ENCODE peak calls at places on chromosomes 7 and 10, in four cellular contexts. N is IMR-90, S is GM12878, T is K562. F is an unnamed sample.

GRCh38 chr7:133773601-133774000 is 353.5 kb upstream of the LRGUK start:
- DNase-seq in N (no peak), S (no peak), T (no peak), F (no peak)

GRCh38 chr7:118948508-118948907 is 724.0 kb downstream of the ANKRD7 start:
- DNase-seq in N (no peak), S (no peak), T (no peak), F (no peak)

GRCh38 chr7:14095233-14095950 is 105.9 kb upstream of the ETV1 start:
- DNase-seq in N (no peak), S (no peak), T (no peak), F (no peak)

GRCh38 chr7:40015790-40016296 is 65.8 kb downstream of the CDK13 start:
- DNase-seq in N (peak), S (peak), T (no peak), F (peak)

GRCh38 chr10:114881462-114881861 is 56.5 kb upstream of the TRUB1 start:
- DNase-seq in N (no peak), S (no peak), T (no peak), F (no peak)

GRCh38 chr10:90222372-90222771 is 521.0 kb downstream of the KIF20B start:
- DNase-seq in N (peak), S (no peak), T (no peak), F (peak)

GRCh38 chr7:85682819-85683218 is 496.0 kb upstream of the SEMA3D start:
- DNase-seq in N (peak), S (no peak), T (no peak), F (peak)

GRCh38 chr7:105602325-105603305 is 21.3 kb upstream of the EFCAB10 start:
- DNase-seq in N (peak), S (no peak), T (no peak), F (no peak)

GRCh38 chr7:132815130-132815529 is 238.9 kb upstream of the PLXNA4 start:
- DNase-seq in N (peak), S (no peak), T (no peak), F (no peak)

GRCh38 chr10:71274901-71275796 is 43.9 kb upstream of the SLC29A3 start:
- DNase-seq in N (no peak), S (no peak), T (no peak), F (no peak)

GRCh38 chr10:118971187-118971586 is 58.3 kb upstream of the NANOS1 start:
- DNase-seq in N (no peak), S (no peak), T (no peak), F (no peak)

GRCh38 chr10:92760609-92761008 is 70.9 kb downstream of the HHEX start:
- DNase-seq in N (peak), S (no peak), T (peak), F (peak)

GRCh38 chr10:110546077-110546476 is 21.4 kb upstream of the SMC3 start:
- DNase-seq in N (no peak), S (no peak), T (no peak), F (no peak)

GRCh38 chr10:44510716-44511115 is 125.8 kb upstream of the CXCL12 start:
- DNase-seq in N (peak), S (no peak), T (no peak), F (no peak)

GRCh38 chr7:45912972-45913371 is 8.1 kb downstream of the IGFBP3 start:
- DNase-seq in N (no peak), S (no peak), T (no peak), F (no peak)

GRCh38 chr7:100215895-100216294 is 3.9 kb upstream of the PVRIG start:
- DNase-seq in N (peak), S (no peak), T (no peak), F (no peak)

GRCh38 chr7:27117687-27118491 is 12.7 kb downstream of the HOXA4 start:
- DNase-seq in N (peak), S (no peak), T (no peak), F (peak)

GRCh38 chr7:150781016-150781415 is 19.1 kb downstream of the TMEM176B start:
- DNase-seq in N (peak), S (no peak), T (no peak), F (no peak)

GRCh38 chr7:143250199-143250598 is 13.0 kb upstream of the GSTK1 start:
- DNase-seq in N (no peak), S (no peak), T (no peak), F (no peak)

GRCh38 chr7:94127026-94127425 is 122.9 kb upstream of the BET1 start:
- DNase-seq in N (peak), S (no peak), T (no peak), F (no peak)

GRCh38 chr7:494261-494687 is 25.4 kb downstream of the PDGFA start:
- DNase-seq in N (no peak), S (no peak), T (no peak), F (no peak)

GRCh38 chr10:132715791-132716680 is 69.9 kb downstream of the NKX6-2 start:
- DNase-seq in N (no peak), S (no peak), T (no peak), F (no peak)

GRCh38 chr7:76371396-76371795 is 12.6 kb upstream of the YWHAG start:
- DNase-seq in N (no peak), S (no peak), T (no peak), F (no peak)

GRCh38 chr7:29552392-29552791 is 11.2 kb upstream of the PRR15 start:
- DNase-seq in N (no peak), S (no peak), T (no peak), F (no peak)
- H3K27ac ChIP-seq in N (no peak), S (no peak), T (no peak), F (no peak)

DNA sequence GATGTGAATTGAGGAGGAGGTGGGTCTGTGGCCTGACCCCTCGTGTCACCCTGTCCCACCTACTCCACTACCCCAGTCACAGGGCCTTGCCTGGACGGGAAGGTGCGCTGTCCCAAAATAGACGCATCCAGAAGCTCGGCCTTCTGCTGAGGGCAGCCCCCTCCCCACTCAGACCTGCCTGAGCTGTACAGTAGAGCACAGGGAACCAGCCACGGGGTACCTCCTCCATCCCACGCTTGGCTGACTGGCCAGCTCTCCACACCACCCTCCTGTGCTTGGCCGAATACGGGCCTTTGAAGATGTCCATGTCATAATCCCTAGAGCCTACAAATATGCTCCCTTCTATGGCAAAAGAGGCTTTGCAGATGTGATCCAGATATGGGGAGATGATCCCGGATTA is 88.3 kb downstream of the CHST15 start:
- DNase-seq in N (no peak), S (no peak), T (no peak), F (no peak)
- TF ChIP-seq FOS in N (no peak), S (no peak), T (no peak), F (no peak)

GRCh38 chr7:53600296-53600695 is 564.9 kb downstream of the POM121L12 start:
- DNase-seq in N (no peak), S (no peak), T (no peak), F (no peak)

GRCh38 chr7:53602817-53603418 is 567.5 kb downstream of the POM121L12 start:
- DNase-seq in N (no peak), S (no peak), T (no peak), F (no peak)

GRCh38 chr7:53607961-53608360 is 572.5 kb downstream of the POM121L12 start:
- DNase-seq in N (no peak), S (no peak), T (no peak), F (peak)

GRCh38 chr7:53609185-53609584 is 573.8 kb downstream of the POM121L12 start:
- DNase-seq in N (no peak), S (no peak), T (no peak), F (no peak)

GRCh38 chr7:53604201-53604600 is 568.8 kb downstream of the POM121L12 start:
- DNase-seq in N (no peak), S (no peak), T (no peak), F (no peak)
- H3K9ac ChIP-seq in N (no peak), S (no peak), T (no peak), F (no peak)

DNA sequence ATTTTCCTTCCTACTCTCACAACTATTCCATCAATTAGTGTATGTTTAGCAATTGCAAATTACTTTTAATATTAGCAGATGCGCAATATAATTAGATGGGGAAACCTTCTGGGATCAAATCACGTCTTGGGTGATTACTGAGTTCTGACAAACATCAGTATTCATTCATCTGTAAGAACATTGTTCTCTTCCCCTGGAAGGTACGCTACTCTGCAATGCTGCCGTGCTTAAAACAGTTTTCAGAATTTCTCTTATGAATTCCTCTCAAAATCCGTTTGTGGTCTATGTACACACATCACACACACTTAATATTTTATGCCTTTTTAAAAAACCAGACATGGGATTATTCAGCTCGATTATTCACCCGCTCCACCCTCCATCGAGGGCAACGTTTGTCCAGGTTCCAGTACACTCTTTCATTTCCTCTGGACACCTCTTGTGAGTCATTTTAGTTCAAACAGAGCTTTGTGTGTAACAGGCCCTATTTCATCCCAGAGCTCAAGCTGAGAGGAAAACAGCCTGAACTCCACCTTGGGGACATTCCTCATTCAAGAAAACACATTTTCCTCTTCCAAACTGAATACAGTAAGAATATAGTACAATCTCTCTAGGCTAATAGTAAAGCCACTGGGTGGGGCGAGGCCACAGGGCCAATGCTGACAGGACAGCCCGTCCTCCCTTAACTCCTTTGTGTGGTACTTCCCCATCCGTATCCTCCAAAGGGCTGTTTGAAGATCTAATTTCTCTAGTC is 237.7 kb upstream of the NEBL start:
- DNase-seq in N (no peak), S (no peak), T (no peak), F (no peak)
- H3K27ac ChIP-seq in N (no peak), S (no peak), T (no peak), F (no peak)

GRCh38 chr7:129739427-129739826 is 127.9 kb downstream of the NRF1 start:
- DNase-seq in N (peak), S (no peak), T (no peak), F (peak)
- TF ChIP-seq FOS in N (no peak), S (no peak), T (no peak), F (no peak)

GRCh38 chr10:33277135-33277536 is 57.3 kb downstream of the NRP1 start:
- DNase-seq in N (peak), S (no peak), T (no peak), F (peak)
- H3K9ac ChIP-seq in N (no peak), S (no peak), T (no peak), F (peak)

GRCh38 chr10:15369642-15370211 is 1.4 kb downstream of the FAM171A1 start:
- DNase-seq in N (no peak), S (no peak), T (no peak), F (no peak)
- H3K27ac ChIP-seq in N (peak), S (no peak), T (no peak), F (peak)

GRCh38 chr10:4294271-4294670 is 509.3 kb upstream of the KLF6 start:
- DNase-seq in N (no peak), S (no peak), T (no peak), F (no peak)

GRCh38 chr10:4301296-4301695 is 516.3 kb upstream of the KLF6 start:
- DNase-seq in N (no peak), S (no peak), T (no peak), F (no peak)

GRCh38 chr10:4291995-4292394 is 507.0 kb upstream of the KLF6 start:
- DNase-seq in N (no peak), S (no peak), T (no peak), F (no peak)

GRCh38 chr10:4294996-4295792 is 510.2 kb upstream of the KLF6 start:
- DNase-seq in N (no peak), S (no peak), T (no peak), F (no peak)

DNA sequence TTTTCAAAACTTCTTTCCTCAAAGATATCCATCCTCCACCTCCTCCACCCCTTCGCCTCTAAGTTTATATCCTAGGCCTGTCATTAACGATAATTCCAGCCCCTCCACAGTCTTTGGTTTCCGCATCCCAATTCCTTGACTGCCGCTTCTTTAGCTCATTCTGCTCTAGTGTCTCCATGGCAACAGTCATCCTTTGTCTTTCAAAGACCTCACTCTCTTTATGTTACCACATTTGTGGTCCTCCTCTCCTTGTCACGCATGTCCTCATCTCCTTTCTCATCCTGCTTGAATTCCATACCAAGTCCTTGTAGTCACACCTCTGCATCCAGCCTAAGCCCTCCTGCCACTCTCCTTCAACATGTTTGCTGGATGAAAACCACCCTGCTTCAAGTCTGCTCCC is 511.2 kb upstream of the KLF6 start:
- DNase-seq in N (no peak), S (no peak), T (no peak), F (no peak)
- TF ChIP-seq FOS in N (no peak), S (no peak), T (no peak), F (no peak)

GRCh38 chr10:79084972-79085597 is 16.3 kb downstream of the ZMIZ1 start:
- DNase-seq in N (no peak), S (no peak), T (no peak), F (no peak)

GRCh38 chr10:79084012-79084971 is 15.5 kb downstream of the ZMIZ1 start:
- DNase-seq in N (peak), S (no peak), T (peak), F (peak)

GRCh38 chr10:79081353-79082034 is 12.7 kb downstream of the ZMIZ1 start:
- DNase-seq in N (peak), S (no peak), T (no peak), F (no peak)

GRCh38 chr10:79082035-79082373 is 13.2 kb downstream of the ZMIZ1 start:
- DNase-seq in N (no peak), S (no peak), T (no peak), F (no peak)

DNA sequence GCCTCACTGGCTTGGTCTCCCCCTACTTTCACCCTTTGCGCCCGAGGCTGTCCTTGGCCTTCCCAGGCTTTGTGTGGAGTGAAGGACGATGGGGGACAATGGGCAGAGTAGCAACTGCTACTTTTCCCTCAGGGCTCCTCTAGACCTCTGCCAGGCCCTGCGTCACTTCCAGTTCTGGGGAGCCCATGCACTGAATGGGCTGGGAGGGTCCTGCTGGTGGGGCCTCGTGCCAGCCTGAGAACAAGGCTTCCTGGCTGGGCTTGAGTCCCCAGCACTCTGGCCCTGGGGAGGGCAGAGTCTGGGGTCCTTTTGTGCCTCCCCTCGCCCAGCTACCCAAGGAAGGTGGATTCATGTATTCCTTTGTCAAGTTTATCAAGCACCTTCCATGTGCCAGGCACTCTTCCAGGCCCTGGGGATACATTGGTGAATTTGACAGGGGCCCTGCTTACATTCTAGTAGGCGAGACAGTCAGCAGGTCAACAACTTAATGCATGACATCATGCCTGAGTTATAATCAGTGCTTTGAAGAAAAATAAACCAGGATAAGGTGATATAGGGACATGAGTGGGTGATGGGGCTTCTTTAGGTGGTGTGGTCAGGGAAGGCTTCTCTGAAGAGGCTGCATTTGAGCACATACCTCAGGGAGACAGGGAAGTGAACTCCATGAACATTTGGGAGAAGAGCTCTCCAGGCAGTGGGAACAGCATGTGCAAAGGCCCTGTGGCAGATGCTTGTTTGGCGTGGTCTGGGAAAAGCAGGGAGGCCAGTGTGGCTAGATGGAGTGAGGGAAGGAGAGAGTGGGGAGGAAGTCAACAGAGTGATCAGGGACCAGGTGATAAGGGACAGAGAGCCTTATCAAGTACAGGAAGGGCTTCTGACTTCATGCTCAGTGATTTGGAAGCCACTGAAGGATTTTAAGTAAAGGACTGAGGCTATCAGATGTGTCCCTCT is 14.1 kb downstream of the ZMIZ1 start:
- DNase-seq in N (peak), S (no peak), T (peak), F (peak)
- H3K9ac ChIP-seq in N (peak), S (no peak), T (peak), F (no peak)

F was measured in endothelial cell of umbilical vein.